ENCODE peak calls at places on chromosome X, in four cellular contexts. U, E, D and N are unnamed samples.
A peak's percentile ranks its signal among the peaks of the same experiment; 100 is the strongest.

GRCh38 chrX:50161143-50161542 is 39.7 kb downstream of the AKAP4 start:
- DNase-seq in D (no peak), E (no peak), U (no peak), N (no peak)

GRCh38 chrX:102714994-102715393 is 2.7 kb downstream of the GPRASP2 start:
- DNase-seq in D (no peak), U (no peak), E (peak; percentile 9), N (no peak)

GRCh38 chrX:29903365-29903764 is 312.0 kb upstream of the MAGEB2 start:
- DNase-seq in D (no peak), U (no peak), E (no peak), N (peak; percentile 9)

GRCh38 chrX:154547245-154548027 is at the start of gene IKBKG:
- DNase-seq in E (peak; percentile 93), D (peak; percentile 54), U (peak; percentile 57), N (peak; percentile 91)

GRCh38 chrX:128975716-128976115 is 547.6 kb downstream of the SMARCA1 start:
- DNase-seq in D (peak; percentile 31), E (peak; percentile 41), U (no peak), N (peak; percentile 3)

GRCh38 chrX:154749856-154750255 is 1.0 kb downstream of the GAB3 start:
- DNase-seq in U (no peak), E (no peak), D (no peak), N (no peak)

GRCh38 chrX:153886915-153887314 is 942 bp upstream of the L1CAM start:
- DNase-seq in E (no peak), D (no peak), U (no peak), N (no peak)

GRCh38 chrX:73850124-73851013 is 287.4 kb downstream of the CHIC1 start:
- DNase-seq in U (peak; percentile 62), D (no peak), E (peak; percentile 44), N (peak; percentile 11)

GRCh38 chrX:70301716-70302115 is 11.8 kb downstream of the KIF4A start:
- DNase-seq in E (no peak), D (no peak), U (no peak), N (peak; percentile 75)

GRCh38 chrX:45750639-45751038 is 550.0 kb upstream of the DIPK2B start:
- DNase-seq in U (no peak), D (no peak), E (no peak), N (no peak)

GRCh38 chrX:27565992-27566391 is 24.2 kb upstream of the DCAF8L2 start:
- DNase-seq in D (no peak), U (no peak), E (no peak), N (peak; percentile 94)

GRCh38 chrX:148049441-148049840 is 68.3 kb downstream of the FMR1NB start:
- DNase-seq in D (no peak), E (peak; percentile 37), U (no peak), N (peak; percentile 36)

GRCh38 chrX:153966283-153966688 is 5.3 kb downstream of the HCFC1 start:
- DNase-seq in E (no peak), U (no peak), D (no peak), N (no peak)

GRCh38 chrX:152479525-152479924 is 28.4 kb upstream of the GABRA3 start:
- DNase-seq in D (no peak), U (no peak), E (no peak), N (no peak)

GRCh38 chrX:150607200-150607599 is 38.8 kb downstream of the MTM1 start:
- DNase-seq in D (no peak), U (no peak), E (no peak), N (no peak)

GRCh38 chrX:13763489-13763888 is 28.9 kb downstream of the OFD1 start:
- DNase-seq in E (no peak), U (no peak), D (no peak), N (no peak)

GRCh38 chrX:131854586-131854985 is 168.5 kb upstream of the STK26 start:
- DNase-seq in D (no peak), U (no peak), E (no peak), N (peak; percentile 20)

GRCh38 chrX:2383735-2384134 is 117.0 kb downstream of the DHRSX start:
- DNase-seq in D (no peak), E (no peak), U (no peak), N (no peak)

GRCh38 chrX:2794336-2794735 is 34.4 kb upstream of the GYG2 start:
- DNase-seq in D (no peak), E (no peak), U (no peak), N (no peak)

GRCh38 chrX:9619581-9619980 is 146.1 kb downstream of the GPR143 start:
- DNase-seq in U (no peak), D (no peak), E (no peak), N (no peak)

GRCh38 chrX:120302434-120302833 is 8.8 kb downstream of the TMEM255A start:
- DNase-seq in E (no peak), D (no peak), U (peak; percentile 61), N (no peak)

GRCh38 chrX:97057349-97057909 is 173.7 kb downstream of the RPA4 start:
- DNase-seq in D (no peak), E (no peak), U (no peak), N (peak; percentile 1)

GRCh38 chrX:31708116-31708515 is 636.3 kb upstream of the FTHL17 start:
- DNase-seq in E (no peak), U (no peak), D (no peak), N (no peak)

GRCh38 chrX:111431007-111431406 is 19.0 kb upstream of the DCX start:
- DNase-seq in E (no peak), D (no peak), U (no peak), N (no peak)

GRCh38 chrX:1468250-1468772 is 15.6 kb upstream of the ASMTL start:
- DNase-seq in D (no peak), U (peak; percentile 83), E (no peak), N (no peak)

DNA sequence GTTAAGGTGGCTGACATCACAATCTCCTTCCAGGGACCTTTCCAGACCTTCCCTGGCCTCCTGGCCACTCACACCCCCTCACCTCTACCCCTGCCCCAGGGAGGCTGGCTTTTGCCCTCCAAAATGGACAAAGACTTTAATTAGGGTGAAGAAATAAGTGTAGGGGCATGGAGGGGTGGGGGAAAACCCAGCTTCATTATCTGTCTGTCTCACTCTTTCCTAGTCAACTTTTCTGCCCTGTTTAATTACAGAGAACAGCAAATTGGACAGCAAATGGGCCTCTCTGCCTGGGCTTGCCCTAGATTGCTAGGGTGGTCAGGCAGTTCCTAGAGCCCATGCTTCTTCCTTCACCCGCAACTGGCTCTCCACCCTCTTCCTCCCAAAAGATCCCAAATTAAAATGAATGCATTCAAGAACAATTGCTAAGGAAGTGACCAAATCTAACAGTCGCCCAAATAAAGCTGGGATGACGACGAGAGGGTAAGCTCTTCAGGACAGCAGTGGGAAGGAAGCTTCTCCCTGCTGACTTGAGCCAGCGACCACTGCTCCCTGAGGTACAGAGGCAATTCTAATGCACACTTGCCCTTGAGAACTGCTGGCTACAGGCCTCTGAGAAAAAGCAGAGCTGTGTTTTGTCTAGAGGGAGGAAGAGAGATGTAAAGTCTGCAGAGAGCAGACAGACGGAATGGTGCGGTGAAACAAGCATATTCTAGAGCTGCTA is 12.4 kb downstream of the RAI2 start:
- DNase-seq in E (no peak), U (no peak), D (no peak), N (no peak)
- H4K20me1 ChIP-seq in E (no peaks in the 10 kb centered on the region), U (no peaks in the 10 kb centered on the region), D (no peaks in the 10 kb centered on the region), N (no peaks in the 10 kb centered on the region)

GRCh38 chrX:55159556-55159955 is 60.6 kb upstream of the PAGE5 start:
- DNase-seq in E (no peak), D (no peak), U (no peak), N (peak; percentile 1)
- TF ChIP-seq MAX in E (no peak), D (no peak), U (no peak), N (no peak)

GRCh38 chrX:41092776-41093175 is 7.5 kb downstream of the USP9X start:
- DNase-seq in U (no peak), E (no peak), D (no peak), N (no peak)

GRCh38 chrX:41100200-41100599 is 15.0 kb downstream of the USP9X start:
- DNase-seq in E (no peak), U (no peak), D (no peak), N (no peak)

GRCh38 chrX:41097326-41097725 is 12.1 kb downstream of the USP9X start:
- DNase-seq in E (no peak), U (no peak), D (no peak), N (no peak)

GRCh38 chrX:41095174-41095573 is 9.9 kb downstream of the USP9X start:
- DNase-seq in U (no peak), D (no peak), E (no peak), N (no peak)

GRCh38 chrX:41095962-41096955 is 11.0 kb downstream of the USP9X start:
- DNase-seq in E (no peak), U (no peak), D (no peak), N (no peak)
- H4K20me1 ChIP-seq in E (peaks cover 99% of the 10 kb centered on the region), U (peaks cover 4% of the 10 kb centered on the region), D (peaks cover 16% of the 10 kb centered on the region), N (peaks cover 4% of the 10 kb centered on the region)

DNA sequence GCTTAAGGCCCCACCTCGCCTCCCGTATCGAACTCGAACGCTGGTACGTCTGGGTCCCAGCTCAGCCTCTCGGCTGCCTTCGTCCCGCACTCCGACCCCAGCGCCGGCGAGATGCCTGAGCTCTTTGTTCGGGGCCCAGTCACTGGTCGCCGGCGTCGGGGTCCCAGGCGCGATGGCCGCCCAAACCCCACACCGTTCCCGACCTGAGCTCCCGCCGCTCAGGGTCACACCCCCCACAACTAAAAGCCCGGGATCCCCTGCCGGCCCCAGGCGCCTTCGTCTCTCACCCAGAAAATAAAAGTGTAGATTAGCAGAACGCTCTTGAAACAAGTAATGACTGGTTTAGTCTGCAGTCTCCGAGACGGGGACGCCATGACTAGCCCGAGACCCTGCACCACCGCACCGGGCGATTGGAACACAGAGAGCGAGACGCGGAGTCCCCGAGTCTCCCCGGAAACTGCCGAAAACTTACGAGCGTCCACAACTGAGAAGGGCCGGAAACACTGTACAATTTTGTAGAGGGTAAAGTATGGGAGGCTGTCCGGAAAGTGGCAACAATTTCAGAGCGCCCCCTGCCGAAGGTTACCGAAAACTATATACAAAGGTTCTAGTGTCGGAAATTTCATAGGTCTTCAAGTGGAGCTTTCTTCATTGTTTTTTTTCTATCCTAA is at the start of gene TSPAN6:
- DNase-seq in U (no peak), D (peak; percentile 47), E (peak; percentile 82), N (peak; percentile 84)
- TF ChIP-seq MAX in U (no peak), D (no peak), E (no peak), N (no peak)

GRCh38 chrX:47177079-47177478 is 16.6 kb upstream of the UBA1 start:
- DNase-seq in D (no peak), U (no peak), E (no peak), N (no peak)
- H4K20me1 ChIP-seq in D (no peaks in the 10 kb centered on the region), U (no peaks in the 10 kb centered on the region), E (no peaks in the 10 kb centered on the region), N (no peaks in the 10 kb centered on the region)